ENCODE peak calls at places on chromosomes 7 and 10, in six cellular contexts. P, L, M, D, C and I are unnamed samples.

GRCh38 chr10:102167861-102168260 is 15.7 kb downstream of the NOLC1 start:
- DNase-seq in P (no peak), L (no peak), M (no peak), D (no peak), C (peak; percentile 35), I (no peak)

GRCh38 chr10:72762042-72762441 is 70.1 kb downstream of the MCU start:
- DNase-seq in P (no peak), L (no peak), M (no peak), D (no peak), C (no peak), I (no peak)

GRCh38 chr10:21747809-21748208 is 213.8 kb downstream of the MLLT10 start:
- DNase-seq in P (no peak), L (no peak), M (no peak), D (no peak), C (no peak), I (no peak)

GRCh38 chr10:77837248-77837924 is 89.2 kb downstream of the DLG5 start:
- DNase-seq in P (peak; percentile 78), L (peak; percentile 90), M (peak; percentile 53), D (no peak), C (no peak), I (peak; percentile 44)

GRCh38 chr7:16411391-16411790 is 9.9 kb downstream of the CRPPA start:
- DNase-seq in P (peak; percentile 35), L (no peak), M (no peak), D (no peak), C (no peak), I (no peak)

GRCh38 chr7:68833442-68833841 is 764.8 kb upstream of the AUTS2 start:
- DNase-seq in P (no peak), L (no peak), M (no peak), D (no peak), C (no peak), I (no peak)

GRCh38 chr10:31426425-31426824 is 107.4 kb downstream of the ZEB1 start:
- DNase-seq in P (peak; percentile 94), L (no peak), M (no peak), D (peak; percentile 52), C (peak; percentile 50), I (no peak)

GRCh38 chr7:131556055-131556911 is at the start of gene PODXL:
- DNase-seq in P (peak; percentile 17), L (peak; percentile 93), M (peak; percentile 43), D (peak; percentile 78), C (no peak), I (peak; percentile 77)

GRCh38 chr7:103106336-103107070 is 31.6 kb downstream of the ARMC10 start:
- DNase-seq in P (peak; percentile 16), L (no peak), M (no peak), D (no peak), C (no peak), I (no peak)

GRCh38 chr10:48465860-48466521 is 138.9 kb downstream of the ARHGAP22 start:
- DNase-seq in P (no peak), L (no peak), M (no peak), D (no peak), C (no peak), I (peak; percentile 14)

GRCh38 chr7:44347546-44348114 is 22.2 kb upstream of the CAMK2B start:
- DNase-seq in P (no peak), L (no peak), M (no peak), D (no peak), C (no peak), I (no peak)

GRCh38 chr7:192701-193536 is 548 bp downstream of the FAM20C start:
- DNase-seq in P (peak; percentile 21), L (no peak), M (no peak), D (no peak), C (no peak), I (peak; percentile 65)

GRCh38 chr10:48769706-48770105 is 85.0 kb downstream of the WDFY4 start:
- DNase-seq in P (no peak), L (no peak), M (no peak), D (no peak), C (no peak), I (no peak)

GRCh38 chr7:77321300-77321699 is 94.8 kb downstream of the GSAP start:
- DNase-seq in P (no peak), L (no peak), M (no peak), D (no peak), C (no peak), I (no peak)

GRCh38 chr10:104809288-104810090 is 168.4 kb downstream of the SORCS3 start:
- DNase-seq in P (no peak), L (no peak), M (no peak), D (no peak), C (no peak), I (no peak)

GRCh38 chr7:916291-916941 is 38.1 kb downstream of the ADAP1 start:
- DNase-seq in P (no peak), L (no peak), M (no peak), D (no peak), C (no peak), I (no peak)